ENCODE peak calls at places on chromosomes 16 and 17, in eight cellular contexts. J is mucosa of descending colon; E is CD4-positive, alpha-beta T cell; X is transverse colon; O is right lobe of liver; V is lower lobe of right lung; H is tibial nerve; N is naive thymus-derived CD4-positive, alpha-beta T cell. W is an unnamed sample. For H3K9me3, the result is how much of the 10 kb centered on the place peaks cover.

GRCh38 chr17:70355185-70355584 is 185.9 kb downstream of the KCNJ2 start:
- DNase-seq in O (no peak), V (no peak), X (no peak), J (no peak), E (no peak), H (no peak), N (no peak), W (no peak)

GRCh38 chr16:30660424-30661251 is 2.4 kb downstream of the FBRS start:
- DNase-seq in H (no peak), V (no peak), O (no peak), N (peak), E (peak), X (peak), J (peak), W (peak)

GRCh38 chr16:17367932-17368331 is 102.8 kb downstream of the XYLT1 start:
- DNase-seq in H (no peak), X (peak), J (peak), N (no peak), E (no peak), V (no peak), O (no peak), W (no peak)

GRCh38 chr17:36813357-36813756 is 123.9 kb upstream of the LHX1 start:
- DNase-seq in O (no peak), E (no peak), H (no peak), J (no peak), V (no peak), N (no peak), X (no peak), W (no peak)

GRCh38 chr17:64081802-64082799 is 47.8 kb downstream of the ERN1 start:
- DNase-seq in X (peak), N (peak), J (no peak), V (no peak), H (no peak), E (no peak), O (no peak), W (no peak)

GRCh38 chr16:73683804-73684203 is 612.8 kb upstream of the PSMD7 start:
- DNase-seq in H (no peak), E (no peak), N (no peak), X (no peak), J (no peak), V (no peak), O (no peak), W (no peak)

GRCh38 chr16:86171329-86171728 is 272.4 kb downstream of the IRF8 start:
- DNase-seq in N (no peak), O (no peak), H (no peak), J (no peak), E (no peak), V (no peak), X (no peak), W (no peak)

GRCh38 chr17:56603486-56604238 is 10.2 kb downstream of the NOG start:
- DNase-seq in X (no peak), O (no peak), V (no peak), H (no peak), E (no peak), J (no peak), N (no peak), W (no peak)

GRCh38 chr17:58630883-58631522 is 60.8 kb downstream of the TEX14 start:
- DNase-seq in H (no peak), X (peak), N (no peak), J (peak), V (peak), E (no peak), O (peak), W (no peak)

GRCh38 chr16:27650073-27650701 is 100.2 kb downstream of the KATNIP start:
- DNase-seq in E (no peak), N (no peak), H (no peak), J (peak), V (no peak), X (peak), O (no peak), W (no peak)

GRCh38 chr17:42387663-42388380 is 420 bp downstream of the STAT3 start:
- DNase-seq in X (peak), J (peak), N (peak), E (no peak), H (no peak), O (peak), V (peak), W (peak)

GRCh38 chr16:85675528-85675927 is 13.2 kb downstream of the GINS2 start:
- DNase-seq in J (no peak), O (no peak), E (no peak), V (no peak), X (no peak), H (no peak), N (no peak), W (no peak)

GRCh38 chr16:73605309-73605708 is 557.4 kb upstream of the ZFHX3 start:
- DNase-seq in H (no peak), J (no peak), N (no peak), E (no peak), X (no peak), V (no peak), O (no peak), W (no peak)

GRCh38 chr16:66750279-66751134 is 902 bp downstream of the DYNC1LI2 start:
- DNase-seq in X (no peak), H (no peak), J (no peak), E (no peak), N (no peak), V (no peak), O (no peak), W (no peak)

GRCh38 chr16:4410335-4411075 is 5.9 kb downstream of the CORO7 start:
- DNase-seq in O (no peak), H (no peak), J (peak), V (peak), N (no peak), X (peak), E (no peak), W (no peak)

GRCh38 chr16:67860589-67861398 is 12.1 kb upstream of the EDC4 start:
- DNase-seq in V (no peak), H (no peak), E (no peak), J (no peak), X (no peak), N (no peak), O (no peak), W (no peak)

GRCh38 chr16:19885456-19886060 is 910 bp upstream of the GPRC5B start:
- DNase-seq in H (no peak), V (no peak), X (peak), N (no peak), J (no peak), O (peak), E (no peak), W (no peak)

GRCh38 chr17:82051776-82052637 is at the start of the genes GPS1 and RFNG:
- DNase-seq in H (peak), X (peak), E (peak), V (peak), N (peak), O (peak), J (peak), W (peak)

GRCh38 chr16:29915590-29916247 is 10.3 kb downstream of the KCTD13 start:
- DNase-seq in J (no peak), V (no peak), H (no peak), X (no peak), O (no peak), E (no peak), N (no peak), W (no peak)

GRCh38 chr16:11670171-11671131 is 2.2 kb downstream of the SNN start:
- DNase-seq in H (no peak), X (no peak), E (no peak), N (peak), J (no peak), O (no peak), V (no peak), W (no peak)

GRCh38 chr17:47208744-47209488 is at the start of gene MYL4:
- DNase-seq in X (no peak), E (no peak), V (no peak), N (no peak), H (no peak), J (no peak), O (no peak), W (no peak)

GRCh38 chr17:2511138-2511461 is 588 bp downstream of the METTL16 start:
- DNase-seq in V (no peak), O (no peak), E (no peak), H (no peak), J (no peak), N (no peak), X (no peak), W (no peak)

GRCh38 chr17:69654981-69655581 is 240.6 kb downstream of the MAP2K6 start:
- DNase-seq in O (no peak), N (no peak), V (no peak), X (no peak), E (no peak), H (no peak), J (no peak), W (no peak)

GRCh38 chr17:4179071-4179470 is 36.1 kb downstream of the CYB5D2 start:
- DNase-seq in V (no peak), J (no peak), N (no peak), H (no peak), O (no peak), X (no peak), E (no peak), W (no peak)

GRCh38 chr16:67305216-67306071 is 21.1 kb downstream of the KCTD19 start:
- DNase-seq in E (no peak), X (no peak), J (no peak), O (peak), V (no peak), H (no peak), N (no peak), W (no peak)

GRCh38 chr17:27086526-27086925 is 207.4 kb upstream of the WSB1 start:
- DNase-seq in H (no peak), O (no peak), X (no peak), V (no peak), J (no peak), E (no peak), N (no peak), W (no peak)
- H3K9me3 ChIP-seq in H (under half), O (under half), X (under half), V (under half), J (under half), E (under half), N (under half), W (under half)

GRCh38 chr16:35637683-35638082 is 2178.3 kb downstream of the TP53TG3F start:
- DNase-seq in E (no peak), X (no peak), N (no peak), V (no peak), H (no peak), J (no peak), O (no peak), W (no peak)
- H3K9me3 ChIP-seq in E (under half), X (under half), N (under half), V (under half), H (under half), J (half or more), O (under half), W (under half)

DNA sequence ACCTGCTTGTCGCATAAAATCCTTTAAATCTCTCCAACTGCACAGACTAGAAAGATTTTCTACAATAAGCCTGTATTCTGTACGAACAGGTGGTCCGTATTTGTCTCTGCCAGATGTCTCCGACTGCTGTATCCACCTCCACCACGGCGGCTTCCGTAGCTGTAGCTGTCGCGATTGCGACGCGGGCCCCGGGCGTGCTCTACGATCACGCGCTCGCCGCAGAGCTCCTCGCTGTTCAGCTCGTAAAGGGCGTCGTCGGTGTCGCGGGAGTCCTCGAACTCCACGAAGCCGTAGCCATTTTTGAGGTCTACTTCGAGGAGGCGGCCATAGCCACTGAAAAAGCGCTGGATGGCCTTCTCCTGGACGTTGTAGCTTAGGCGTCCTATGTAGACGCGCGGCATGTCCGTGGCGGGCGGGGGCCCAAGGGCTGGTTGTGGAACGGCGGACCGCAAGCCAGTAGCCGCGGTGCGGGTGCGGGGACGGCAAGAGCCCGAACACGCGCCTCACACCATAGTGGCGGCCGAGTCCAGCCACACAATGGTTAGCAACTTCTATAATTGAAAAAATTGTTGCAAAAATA is 36.1 kb downstream of the ZNF624 start:
- DNase-seq in H (no peak), N (no peak), V (no peak), X (no peak), J (no peak), O (no peak), E (no peak), W (no peak)
- H3K9me3 ChIP-seq in H (half or more), N (half or more), V (half or more), X (half or more), J (half or more), O (under half), E (half or more), W (under half)

GRCh38 chr17:79864147-79864546 is 24.9 kb upstream of the CBX4 start:
- DNase-seq in O (no peak), J (no peak), V (peak), H (no peak), N (no peak), E (no peak), X (no peak), W (no peak)
- H3K9me3 ChIP-seq in O (under half), J (under half), V (under half), H (under half), N (under half), E (under half), X (under half), W (under half)

GRCh38 chr17:76701471-76701967 is 9.2 kb downstream of the MXRA7 start:
- DNase-seq in O (no peak), J (no peak), H (no peak), X (no peak), E (no peak), V (no peak), N (no peak), W (no peak)

GRCh38 chr17:76702941-76703637 is 7.7 kb downstream of the MXRA7 start:
- DNase-seq in X (no peak), N (no peak), O (no peak), E (no peak), V (no peak), J (no peak), H (no peak), W (no peak)

GRCh38 chr17:76697702-76698465 is 12.9 kb downstream of the MXRA7 start:
- DNase-seq in O (no peak), V (no peak), X (no peak), E (no peak), N (no peak), J (no peak), H (no peak), W (no peak)

GRCh38 chr17:76700290-76700626 is 10.5 kb downstream of the MXRA7 start:
- DNase-seq in O (no peak), E (no peak), J (no peak), X (no peak), H (no peak), V (no peak), N (no peak), W (no peak)

GRCh38 chr17:76700627-76701470 is 9.9 kb downstream of the MXRA7 start:
- DNase-seq in X (peak), H (peak), J (no peak), V (no peak), E (no peak), O (no peak), N (no peak), W (no peak)
- H3K9me3 ChIP-seq in X (under half), H (under half), J (under half), V (under half), E (under half), O (under half), N (under half), W (under half)

DNA sequence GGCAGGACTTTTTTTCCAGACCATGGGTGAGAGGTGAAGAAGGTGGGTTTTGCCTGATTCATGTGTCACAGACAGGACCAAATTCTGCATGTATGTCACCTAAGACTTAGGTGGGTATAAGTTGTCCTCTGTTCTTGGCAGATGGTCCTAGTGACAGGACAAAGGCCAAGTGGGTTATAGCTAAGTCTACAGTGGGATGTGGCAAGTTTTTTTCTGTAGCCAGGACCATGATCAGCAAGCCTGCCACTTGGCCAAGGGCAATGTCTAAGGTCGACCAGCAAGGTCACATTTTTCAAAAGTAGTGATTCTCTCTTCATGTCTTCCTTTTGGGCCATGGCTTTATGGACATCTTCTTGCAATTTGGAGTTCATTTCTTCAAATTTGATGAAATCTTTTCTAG is 20.2 kb downstream of the ZNF267 start:
- DNase-seq in J (no peak), N (no peak), X (no peak), V (no peak), E (no peak), H (no peak), O (no peak), W (no peak)
- H3K9me3 ChIP-seq in J (under half), N (under half), X (under half), V (under half), E (under half), H (under half), O (under half), W (under half)